ENCODE peak calls at places on chromosomes 11 and 22, in four cellular contexts. Q is A549, J is H1, G is sigmoid colon. X is an unnamed sample.
A peak's percentile ranks its signal among the peaks of the same experiment; 100 is the strongest.

GRCh38 chr22:33918676-33919590 is 1.3 kb downstream of the LARGE1 start:
- DNase-seq in Q (no peak), J (no peak), G (no peak), X (no peak)

GRCh38 chr11:78370406-78371172 is 47.0 kb downstream of the GAB2 start:
- DNase-seq in Q (no peak), J (no peak), G (no peak), X (no peak)

GRCh38 chr11:118643142-118643994 is 36.0 kb downstream of the PHLDB1 start:
- DNase-seq in Q (no peak), J (no peak), G (no peak), X (no peak)

GRCh38 chr11:10856689-10857603 is 907 bp downstream of the ZBED5 start:
- DNase-seq in Q (peak; percentile 39), J (no peak), G (peak; percentile 77), X (no peak)

GRCh38 chr11:130300567-130300966 is 14.2 kb downstream of the ZBTB44 start:
- DNase-seq in Q (no peak), J (no peak), G (no peak), X (no peak)

GRCh38 chr11:45475135-45475534 is 189.0 kb upstream of the SYT13 start:
- DNase-seq in Q (no peak), J (no peak), G (peak; percentile 10), X (no peak)

GRCh38 chr22:24153353-24153752 is 27.9 kb upstream of the SUSD2 start:
- DNase-seq in Q (no peak), J (no peak), G (no peak), X (no peak)

GRCh38 chr22:17910561-17911311 is 113.6 kb downstream of the MICAL3 start:
- DNase-seq in Q (peak; percentile 45), J (no peak), G (peak; percentile 94), X (peak; percentile 41)

GRCh38 chr11:118214210-118214914 is 10.4 kb downstream of the JAML start:
- DNase-seq in Q (no peak), J (no peak), G (no peak), X (no peak)

GRCh38 chr11:70064011-70064725 is 13.9 kb upstream of the ANO1 start:
- DNase-seq in Q (no peak), J (no peak), G (no peak), X (peak; percentile 73)

GRCh38 chr22:36365020-36365411 is 22.8 kb downstream of the MYH9 start:
- DNase-seq in Q (peak; percentile 89), J (no peak), G (peak; percentile 90), X (peak; percentile 42)

GRCh38 chr11:83282084-83282716 is 4.0 kb downstream of the CCDC90B start:
- DNase-seq in Q (no peak), J (no peak), G (no peak), X (no peak)

GRCh38 chr11:83284501-83285051 is 1.6 kb downstream of the CCDC90B start:
- DNase-seq in Q (no peak), J (no peak), G (no peak), X (no peak)

GRCh38 chr11:83287631-83288030 is 1.5 kb upstream of the CCDC90B start:
- DNase-seq in Q (no peak), J (no peak), G (no peak), X (no peak)

GRCh38 chr11:83285131-83285770 is 916 bp downstream of the CCDC90B start:
- DNase-seq in Q (no peak), J (no peak), G (no peak), X (no peak)

GRCh38 chr11:83285771-83286528 is at the start of gene CCDC90B:
- DNase-seq in Q (peak; percentile 98), J (peak; percentile 96), G (peak; percentile 98), X (peak; percentile 97)
- TF ChIP-seq CTCF in Q (peak; percentile 57), J (peak; percentile 52), G (no peak), X (no peak)

DNA sequence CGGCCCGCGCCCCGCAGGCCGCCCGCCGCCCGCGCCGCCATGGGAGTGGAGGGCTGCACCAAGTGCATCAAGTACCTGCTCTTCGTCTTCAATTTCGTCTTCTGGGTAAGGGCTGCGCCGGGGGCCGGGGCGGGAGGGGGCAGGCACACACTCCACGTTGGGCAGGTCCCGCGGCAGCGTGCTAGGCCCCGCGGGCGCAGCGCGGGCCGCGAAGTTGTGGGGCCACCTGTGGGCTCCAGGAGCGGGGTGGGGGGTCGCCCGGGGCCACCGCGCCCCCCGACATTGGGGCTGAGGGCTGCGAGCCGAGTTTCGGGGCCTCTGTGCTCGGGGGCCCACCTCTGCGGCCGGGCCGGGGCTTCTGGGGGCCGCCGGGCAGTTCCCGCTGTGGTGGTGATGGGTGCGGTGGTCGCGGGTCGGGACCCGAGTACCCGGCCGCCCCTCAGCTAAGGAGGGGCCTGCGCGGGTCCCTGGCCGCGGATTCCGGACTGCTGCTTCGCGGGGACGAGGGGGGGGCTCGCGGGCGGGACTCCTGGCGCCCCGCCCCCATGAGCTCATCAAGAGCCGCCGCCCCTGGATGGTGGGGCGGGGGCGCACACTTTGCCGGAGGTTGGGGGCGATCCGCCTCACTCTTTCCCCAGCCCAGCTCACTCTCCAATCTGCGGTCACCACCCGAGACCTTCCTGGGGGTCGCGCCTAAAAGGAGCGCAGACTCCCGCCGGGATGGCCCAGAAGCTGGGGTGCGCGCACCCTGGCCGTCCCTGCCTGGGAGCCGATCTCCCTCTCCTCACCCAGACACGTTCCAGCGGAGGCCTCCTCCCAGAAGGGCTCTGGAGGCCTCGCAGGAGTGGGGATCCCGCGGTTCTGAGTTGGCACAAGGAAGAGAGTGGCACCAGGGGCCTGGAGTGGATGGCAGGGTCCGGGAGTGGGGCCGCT is 667 bp downstream of the CD81 start:
- DNase-seq in Q (peak; percentile 37), J (no peak), G (peak; percentile 88), X (peak; percentile 62)
- TF ChIP-seq POLR2A in Q (no peak), J (no peak), G (no peak), X (no peak)

GRCh38 chr11:64372802-64373597 is 14.0 kb downstream of the RPS6KA4 start:
- DNase-seq in Q (peak; percentile 90), J (no peak), G (no peak), X (no peak)
- H3K4me3 ChIP-seq in Q (peak overlapping the region; percentile 44), J (peak overlapping the region; percentile 35), G (no peak overlapping the region), X (no peak overlapping the region)

GRCh38 chr11:120717623-120718022 is 206.1 kb downstream of the GRIK4 start:
- DNase-seq in Q (no peak), J (no peak), G (no peak), X (peak; percentile 42)

GRCh38 chr11:120717042-120717441 is 205.5 kb downstream of the GRIK4 start:
- DNase-seq in Q (no peak), J (no peak), G (no peak), X (peak; percentile 46)

GRCh38 chr11:120714448-120714847 is 202.9 kb downstream of the GRIK4 start:
- DNase-seq in Q (no peak), J (no peak), G (no peak), X (no peak)

GRCh38 chr11:120712862-120713770 is 201.6 kb downstream of the GRIK4 start:
- DNase-seq in Q (no peak), J (no peak), G (no peak), X (no peak)

DNA sequence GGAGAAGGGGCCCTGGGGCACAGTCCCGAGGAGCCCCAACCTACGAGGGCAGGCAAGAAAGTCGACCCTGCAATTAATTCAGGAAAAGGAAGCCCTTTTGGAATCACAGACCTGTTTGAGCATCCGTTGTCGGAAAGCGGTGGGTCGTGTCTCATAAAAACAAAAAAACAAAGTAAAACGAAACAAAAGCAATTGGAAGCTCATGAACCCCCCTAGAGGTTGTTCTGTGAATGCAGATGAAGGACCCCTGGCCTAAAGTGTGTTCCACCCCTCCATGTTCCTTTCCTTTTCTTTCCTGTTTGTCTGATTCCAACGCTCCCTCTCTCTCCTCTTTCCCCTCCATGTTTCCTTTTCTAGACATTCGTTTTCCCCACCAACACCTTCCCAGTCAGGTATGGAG is 203.7 kb downstream of the GRIK4 start:
- DNase-seq in Q (peak; percentile 4), J (no peak), G (no peak), X (no peak)
- TF ChIP-seq CTCF in Q (peak; percentile 14), J (peak; percentile 47), G (no peak), X (no peak)

GRCh38 chr11:66361502-66361941 is 10.0 kb downstream of the SLC29A2 start:
- DNase-seq in Q (no peak), J (no peak), G (peak; percentile 15), X (no peak)

GRCh38 chr11:66362481-66363147 is 8.9 kb downstream of the SLC29A2 start:
- DNase-seq in Q (no peak), J (no peak), G (no peak), X (no peak)

GRCh38 chr11:66359662-66360087 is 11.9 kb downstream of the SLC29A2 start:
- DNase-seq in Q (no peak), J (no peak), G (no peak), X (no peak)

GRCh38 chr11:66363187-66363601 is 8.4 kb downstream of the SLC29A2 start:
- DNase-seq in Q (no peak), J (no peak), G (no peak), X (no peak)

GRCh38 chr11:66360406-66361073 is 11.0 kb downstream of the SLC29A2 start:
- DNase-seq in Q (no peak), J (no peak), G (peak; percentile 37), X (no peak)
- TF ChIP-seq POLR2A in Q (no peak), J (no peak), G (no peak), X (no peak)

DNA sequence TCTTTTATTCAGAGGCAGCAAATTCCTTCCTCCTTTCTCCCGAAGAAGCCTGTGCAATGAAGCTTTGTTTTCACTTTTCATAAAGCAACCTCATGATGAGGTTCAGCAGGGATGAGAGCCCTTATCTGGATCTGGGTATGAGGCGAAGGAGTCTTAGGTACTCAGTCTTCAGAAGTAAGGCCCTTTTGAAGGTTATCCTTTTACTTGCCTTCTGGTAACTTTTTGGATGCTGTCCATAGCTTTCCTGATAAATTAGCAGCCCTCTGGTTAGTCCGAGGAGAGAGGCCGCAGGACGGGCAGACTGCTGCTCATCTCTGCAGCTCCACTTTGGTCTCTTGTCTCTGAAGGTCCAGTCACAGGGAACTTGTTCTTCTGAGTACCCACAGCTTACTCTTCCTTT is 1.1 kb downstream of the TRIM22 start:
- DNase-seq in Q (no peak), J (no peak), G (no peak), X (no peak)
- H3K4me3 ChIP-seq in Q (no peak overlapping the region), J (peak overlapping the region; percentile 62), G (peak overlapping the region; percentile 20), X (no peak overlapping the region)

DNA sequence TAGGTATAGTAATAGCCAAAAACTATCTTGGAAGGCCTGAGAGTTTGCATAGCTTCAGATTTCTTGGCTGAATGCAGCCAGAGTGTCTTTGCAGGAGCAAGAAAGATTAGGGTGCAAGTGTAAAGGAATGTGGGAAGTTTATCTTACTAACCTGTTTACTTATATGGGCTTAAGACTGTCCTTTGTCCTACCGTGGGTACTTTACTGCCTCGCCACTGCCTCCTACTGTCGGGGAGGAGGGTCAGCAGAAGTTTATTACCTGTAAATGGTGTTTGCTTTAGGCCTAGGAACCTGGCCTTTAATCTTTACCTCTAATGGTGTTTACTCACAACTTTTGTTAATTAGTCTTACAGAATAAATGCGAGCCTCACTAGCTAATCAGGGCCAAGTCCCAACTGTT is 633.8 kb downstream of the DLG2 start:
- DNase-seq in Q (peak; percentile 2), J (peak; percentile 7), G (no peak), X (no peak)
- TF ChIP-seq CTCF in Q (no peak), J (peak; percentile 60), G (no peak), X (no peak)

GRCh38 chr11:64225608-64226506 is at the start of the genes NUDT22 and TRPT1:
- DNase-seq in Q (peak; percentile 80), J (no peak), G (peak; percentile 96), X (peak; percentile 99)

GRCh38 chr11:64224891-64225607 is 937 bp downstream of the TRPT1 start:
- DNase-seq in Q (no peak), J (no peak), G (peak; percentile 70), X (no peak)

GRCh38 chr11:64227405-64227956 is 1.4 kb downstream of the NUDT22 start:
- DNase-seq in Q (no peak), J (no peak), G (peak; percentile 64), X (no peak)

GRCh38 chr11:64224151-64224890 is 1.7 kb downstream of the TRPT1 start:
- DNase-seq in Q (no peak), J (no peak), G (peak; percentile 68), X (peak; percentile 84)

GRCh38 chr11:64226507-64227051 is 505 bp downstream of the NUDT22 start:
- DNase-seq in Q (no peak), J (no peak), G (peak; percentile 80), X (no peak)
- TF ChIP-seq POLR2A in Q (no peak), J (no peak), G (no peak), X (no peak)